ENCODE peak calls at places on chromosomes 2 and 18, in eight cellular contexts. M is amygdala; F is dermis microvascular lymphatic vessel endothelial cell; N is neural crest cell; C is NCI-H2171 treated with DMSO at 0.1 percent for 48 hours; Q is hepatic stellate cell; H is activated T-cell treated with anti-CD3 and anti-CD28 coated beads for 1 hour; P is activated naive CD4-positive, alpha-beta T cell. A is an unnamed sample.

GRCh38 chr2:206915136-206915535 is 24.2 kb upstream of the CPO start:
- DNase-seq in M (no peak), Q (peak), H (no peak), F (no peak), C (no peak), P (no peak), N (no peak), A (no peak)

GRCh38 chr2:153477641-153478288 is 797 bp downstream of the RPRM start:
- DNase-seq in H (no peak), Q (no peak), F (no peak), N (peak), C (peak), P (no peak), M (no peak), A (no peak)

GRCh38 chr2:67318966-67319590 is 78.1 kb upstream of the ETAA1 start:
- DNase-seq in P (no peak), F (no peak), N (no peak), H (no peak), M (no peak), C (peak), Q (no peak), A (peak)

GRCh38 chr2:28982381-28982950 is 1.4 kb downstream of the TOGARAM2 start:
- DNase-seq in C (no peak), M (no peak), N (no peak), H (no peak), P (no peak), Q (no peak), F (no peak), A (no peak)

GRCh38 chr2:10433948-10434884 is 13.9 kb downstream of the ODC1 start:
- DNase-seq in Q (no peak), M (no peak), N (no peak), F (no peak), C (no peak), P (no peak), H (no peak), A (no peak)

GRCh38 chr18:42412896-42413295 is 457.9 kb downstream of the PIK3C3 start:
- DNase-seq in F (no peak), Q (no peak), M (no peak), C (no peak), P (no peak), N (no peak), H (no peak), A (no peak)

GRCh38 chr2:161729-162128 is 102.1 kb downstream of the SH3YL1 start:
- DNase-seq in H (no peak), N (no peak), F (no peak), M (no peak), Q (no peak), C (no peak), P (no peak), A (no peak)

GRCh38 chr2:203418271-203418670 is 90.1 kb downstream of the ABI2 start:
- DNase-seq in C (no peak), N (no peak), P (no peak), H (no peak), F (no peak), M (no peak), Q (no peak), A (no peak)

GRCh38 chr2:217759991-217760390 is 242.8 kb downstream of the TNS1 start:
- DNase-seq in M (no peak), C (no peak), N (no peak), H (no peak), Q (no peak), P (no peak), F (no peak), A (no peak)

GRCh38 chr18:58042826-58043362 is 1.1 kb upstream of the NEDD4L start:
- DNase-seq in F (no peak), P (no peak), C (no peak), Q (no peak), N (no peak), M (no peak), H (no peak), A (no peak)

GRCh38 chr2:233455006-233455405 is 100.7 kb downstream of the DGKD start:
- DNase-seq in N (no peak), F (no peak), H (no peak), Q (no peak), P (no peak), M (no peak), C (no peak), A (no peak)

GRCh38 chr2:168116448-168116847 is 130.9 kb downstream of the STK39 start:
- DNase-seq in N (no peak), M (no peak), F (no peak), Q (no peak), C (no peak), P (no peak), H (no peak), A (no peak)

GRCh38 chr2:191488135-191488534 is 189.8 kb upstream of the NABP1 start:
- DNase-seq in H (no peak), C (no peak), P (no peak), M (no peak), Q (no peak), F (no peak), N (no peak), A (no peak)

GRCh38 chr2:18791172-18791797 is 201.9 kb upstream of the NT5C1B start:
- DNase-seq in H (no peak), N (no peak), P (no peak), M (no peak), Q (peak), F (no peak), C (no peak), A (no peak)

GRCh38 chr2:147867050-147867449 is 22.2 kb downstream of the ACVR2A start:
- DNase-seq in P (no peak), Q (no peak), M (no peak), F (no peak), H (no peak), C (no peak), N (no peak), A (no peak)

GRCh38 chr2:135743860-135744259 is 2.2 kb downstream of the UBXN4 start:
- DNase-seq in P (no peak), C (no peak), F (no peak), N (no peak), Q (peak), M (no peak), H (no peak), A (no peak)

GRCh38 chr2:12930382-12930781 is 213.6 kb downstream of the TRIB2 start:
- DNase-seq in F (no peak), Q (no peak), C (no peak), P (no peak), H (no peak), N (no peak), M (no peak), A (no peak)

GRCh38 chr2:85724731-85725181 is 29.0 kb upstream of the ATOH8 start:
- DNase-seq in H (no peak), C (no peak), M (no peak), P (no peak), F (no peak), N (no peak), Q (no peak), A (peak)

GRCh38 chr18:22200611-22201225 is 31.3 kb downstream of the GATA6 start:
- DNase-seq in F (no peak), Q (no peak), P (no peak), C (no peak), M (no peak), H (no peak), N (no peak), A (no peak)

GRCh38 chr18:32714571-32715148 is 58.2 kb downstream of the KLHL14 start:
- DNase-seq in M (no peak), C (peak), F (peak), P (no peak), Q (peak), H (no peak), N (peak), A (no peak)

GRCh38 chr2:222802502-222803196 is 58.2 kb upstream of the ACSL3 start:
- DNase-seq in Q (no peak), N (no peak), P (no peak), F (no peak), M (no peak), C (no peak), H (no peak), A (no peak)

GRCh38 chr2:143150287-143150686 is 21.1 kb downstream of the ARHGAP15 start:
- DNase-seq in Q (no peak), H (no peak), N (no peak), C (no peak), F (no peak), P (no peak), M (no peak), A (no peak)

GRCh38 chr2:9769171-9770005 is 73.9 kb upstream of the TAF1B start:
- DNase-seq in H (no peak), C (peak), Q (no peak), P (no peak), N (no peak), F (no peak), M (no peak), A (no peak)

GRCh38 chr18:50469380-50469781 is 90.5 kb upstream of the MAPK4 start:
- DNase-seq in F (no peak), M (no peak), H (no peak), N (no peak), Q (no peak), P (no peak), C (no peak), A (no peak)

GRCh38 chr2:147989809-147990403 is 30.6 kb downstream of the ORC4 start:
- DNase-seq in N (no peak), H (no peak), C (peak), F (peak), P (no peak), Q (peak), M (no peak), A (peak)

GRCh38 chr2:15782009-15782751 is 158.2 kb upstream of the MYCN start:
- DNase-seq in F (no peak), N (no peak), C (no peak), M (no peak), P (no peak), H (no peak), Q (no peak), A (no peak)

GRCh38 chr2:187654535-187654934 is 100.3 kb upstream of the TFPI start:
- DNase-seq in N (no peak), M (no peak), H (no peak), Q (no peak), C (peak), F (no peak), P (no peak), A (no peak)

GRCh38 chr18:6929370-6930102 is 188.1 kb downstream of the LAMA1 start:
- DNase-seq in Q (peak), N (no peak), H (no peak), M (no peak), P (no peak), C (no peak), F (no peak), A (no peak)

GRCh38 chr18:8052237-8052701 is 485.2 kb downstream of the PTPRM start:
- DNase-seq in M (no peak), Q (no peak), C (peak), N (no peak), H (no peak), P (no peak), F (no peak), A (no peak)

GRCh38 chr18:57775937-57776336 is 27.2 kb downstream of the ATP8B1 start:
- DNase-seq in C (no peak), M (no peak), Q (no peak), P (no peak), F (no peak), N (no peak), H (no peak), A (no peak)

GRCh38 chr18:41052625-41053024 is 902.4 kb upstream of the PIK3C3 start:
- DNase-seq in Q (no peak), N (no peak), F (no peak), M (no peak), P (no peak), H (no peak), C (no peak), A (no peak)

GRCh38 chr2:144288428-144288827 is 231.5 kb downstream of the ZEB2 start:
- DNase-seq in H (no peak), M (no peak), Q (peak), P (no peak), F (no peak), N (no peak), C (no peak), A (no peak)

GRCh38 chr18:8121942-8122480 is 487.2 kb upstream of the RAB12 start:
- DNase-seq in C (no peak), Q (peak), F (no peak), N (no peak), H (no peak), M (no peak), P (no peak), A (no peak)

GRCh38 chr2:88239781-88240180 is 69.6 kb downstream of the THNSL2 start:
- DNase-seq in Q (no peak), C (no peak), H (no peak), M (no peak), P (no peak), F (no peak), N (no peak), A (no peak)

GRCh38 chr18:47184419-47185050 is 8.4 kb upstream of the IER3IP1 start:
- DNase-seq in F (peak), Q (no peak), N (no peak), M (no peak), H (no peak), P (no peak), C (peak), A (peak)

GRCh38 chr18:63540131-63540530 is 2.0 kb upstream of the SERPINB12 start:
- DNase-seq in M (no peak), C (no peak), Q (no peak), H (no peak), F (no peak), P (no peak), N (no peak), A (no peak)

GRCh38 chr2:201467666-201468065 is 16.1 kb downstream of the STRADB start:
- DNase-seq in H (no peak), C (no peak), P (no peak), F (no peak), N (no peak), Q (no peak), M (no peak), A (no peak)

GRCh38 chr2:55415300-55415699 is 4.4 kb downstream of the CCDC88A start:
- DNase-seq in Q (no peak), N (no peak), P (no peak), M (no peak), H (no peak), C (no peak), F (no peak), A (no peak)